ENCODE peak calls at places on chromosome 9, in ten cellular contexts. D is endodermal cell, H is AG04450, L is A549, X is pancreas, Z is coronary artery, E is mesendoderm, B is heart left ventricle, U is cardiac muscle cell, F is OCI-LY7. R is an unnamed sample.

GRCh38 chr9:70747335-70747734 is 332.9 kb upstream of the KLF9 start:
- DNase-seq in D (no peak), H (no peak), L (no peak), X (no peak), Z (no peak), E (no peak), B (no peak), U (peak; percentile 12), F (no peak), R (no peak)

GRCh38 chr9:115957571-115957970 is 196.0 kb upstream of the PAPPA start:
- DNase-seq in D (no peak), H (peak; percentile 34), L (no peak), X (no peak), Z (no peak), E (no peak), B (no peak), U (peak; percentile 32), F (no peak), R (no peak)

GRCh38 chr9:16901589-16901988 is 31.1 kb upstream of the BNC2 start:
- DNase-seq in D (no peak), H (no peak), L (no peak), X (no peak), Z (no peak), E (no peak), B (no peak), U (peak; percentile 34), F (no peak), R (no peak)

GRCh38 chr9:38651400-38652042 is 31.1 kb upstream of the ANKRD18A start:
- DNase-seq in D (no peak), H (no peak), L (no peak), X (no peak), Z (peak; percentile 46), E (no peak), B (peak; percentile 41), U (no peak), F (no peak), R (no peak)

GRCh38 chr9:134925011-134925511 is 7.3 kb upstream of the FCN1 start:
- DNase-seq in D (no peak), H (no peak), L (no peak), X (no peak), Z (peak; percentile 38), E (no peak), B (no peak), U (no peak), F (no peak), R (no peak)

GRCh38 chr9:128503870-128504269 is 649 bp upstream of the GLE1 start:
- DNase-seq in D (no peak), H (no peak), L (no peak), X (no peak), Z (no peak), E (no peak), B (peak; percentile 36), U (peak; percentile 36), F (no peak), R (no peak)

GRCh38 chr9:3875371-3876132 is 349.8 kb upstream of the RFX3 start:
- DNase-seq in D (no peak), H (peak; percentile 61), L (peak; percentile 87), X (no peak), Z (no peak), E (no peak), B (no peak), U (peak; percentile 79), F (no peak), R (no peak)

GRCh38 chr9:89422151-89422918 is 75.6 kb downstream of the SEMA4D start:
- DNase-seq in D (no peak), H (peak; percentile 16), L (no peak), X (no peak), Z (no peak), E (peak; percentile 21), B (no peak), U (peak; percentile 35), F (no peak), R (no peak)

GRCh38 chr9:14278291-14278721 is 35.6 kb downstream of the NFIB start:
- DNase-seq in D (no peak), H (no peak), L (no peak), X (no peak), Z (no peak), E (no peak), B (no peak), U (peak; percentile 45), F (no peak), R (no peak)

GRCh38 chr9:88535226-88535931 is 401 bp downstream of the NXNL2 start:
- DNase-seq in D (no peak), H (no peak), L (peak; percentile 31), X (peak; percentile 65), Z (no peak), E (peak; percentile 55), B (no peak), U (no peak), F (no peak), R (no peak)

GRCh38 chr9:18268381-18268780 is 205.6 kb upstream of the ADAMTSL1 start:
- DNase-seq in D (no peak), H (no peak), L (no peak), X (no peak), Z (no peak), E (peak; percentile 78), B (no peak), U (peak; percentile 79), F (no peak), R (no peak)

GRCh38 chr9:78363221-78363620 is 66.3 kb downstream of the PSAT1 start:
- DNase-seq in D (no peak), H (no peak), L (no peak), X (no peak), Z (no peak), E (no peak), B (peak; percentile 30), U (peak; percentile 30), F (no peak), R (no peak)

GRCh38 chr9:133604214-133604613 is 5.0 kb downstream of the FAM163B start:
- DNase-seq in D (no peak), H (no peak), L (no peak), X (no peak), Z (no peak), E (no peak), B (no peak), U (peak; percentile 29), F (peak; percentile 65), R (peak; percentile 63)

GRCh38 chr9:108049026-108049591 is 559.5 kb upstream of the KLF4 start:
- DNase-seq in D (no peak), H (peak; percentile 84), L (peak; percentile 47), X (no peak), Z (no peak), E (peak; percentile 56), B (no peak), U (peak; percentile 91), F (no peak), R (no peak)

GRCh38 chr9:74742792-74743389 is 144.8 kb downstream of the TRPM6 start:
- DNase-seq in D (peak; percentile 70), H (peak; percentile 15), L (peak; percentile 33), X (no peak), Z (no peak), E (peak; percentile 36), B (no peak), U (peak; percentile 49), F (no peak), R (peak; percentile 64)

GRCh38 chr9:89679581-89679980 is 74.8 kb downstream of the GADD45G start:
- DNase-seq in D (no peak), H (no peak), L (no peak), X (no peak), Z (no peak), E (no peak), B (no peak), U (no peak), F (no peak), R (no peak)

GRCh38 chr9:37972346-37972745 is 68.4 kb upstream of the SLC25A51 start:
- DNase-seq in D (peak; percentile 65), H (no peak), L (no peak), X (peak; percentile 56), Z (no peak), E (peak; percentile 64), B (peak; percentile 16), U (peak; percentile 45), F (no peak), R (no peak)

GRCh38 chr9:126819482-126819881 is 14.6 kb downstream of the ZBTB43 start:
- DNase-seq in D (no peak), H (no peak), L (no peak), X (no peak), Z (no peak), E (no peak), B (no peak), U (no peak), F (no peak), R (no peak)
- H3K27ac ChIP-seq in D (no peak overlapping the region), H (no peak overlapping the region), L (no peak overlapping the region), X (no peak overlapping the region), Z (no peak overlapping the region), E (no peak overlapping the region), B (no peak overlapping the region), U (no peak overlapping the region), F (no peak overlapping the region), R (no peak overlapping the region)

DNA sequence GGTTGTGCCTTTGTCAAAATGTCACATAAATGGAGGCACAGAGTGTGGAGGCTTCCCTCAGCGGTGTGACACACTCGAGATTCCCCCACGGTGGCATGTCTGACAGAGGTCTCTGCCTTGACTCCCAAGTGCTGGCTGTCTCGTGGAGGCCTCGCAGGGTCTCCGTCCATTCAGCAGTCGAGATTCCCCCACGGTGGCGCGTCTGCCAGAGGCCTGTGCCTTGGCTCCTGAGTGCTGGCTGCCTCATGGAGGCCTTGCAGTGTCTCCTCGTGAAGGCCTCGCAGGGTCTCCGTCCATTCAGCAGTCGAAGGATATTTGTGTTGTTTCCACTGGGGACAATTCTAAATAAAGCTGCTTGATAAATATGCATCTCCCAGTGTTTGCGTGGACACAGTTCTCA is 26.0 kb downstream of the PNPLA7 start:
- DNase-seq in D (no peak), H (no peak), L (no peak), X (no peak), Z (no peak), E (no peak), B (no peak), U (no peak), F (no peak), R (no peak)
- H3K4me3 ChIP-seq in D (no peak overlapping the region), H (no peak overlapping the region), L (no peak overlapping the region), X (no peak overlapping the region), Z (no peak overlapping the region), E (no peak overlapping the region), B (no peak overlapping the region), U (no peak overlapping the region), F (no peak overlapping the region), R (no peak overlapping the region)

GRCh38 chr9:91360551-91361293 is 996 bp downstream of the AUH start:
- DNase-seq in D (peak; percentile 62), H (no peak), L (no peak), X (no peak), Z (no peak), E (peak; percentile 84), B (no peak), U (no peak), F (peak; percentile 27), R (no peak)
- H3K27ac ChIP-seq in D (peak overlapping the region; percentile 68), H (no peak overlapping the region), L (peak overlapping the region; percentile 90), X (peak overlapping the region; percentile 97), Z (peak overlapping the region; percentile 89), E (no peak overlapping the region), B (peak overlapping the region; percentile 88), U (peak overlapping the region; percentile 88), F (peak overlapping the region; percentile 22), R (peak overlapping the region; percentile 88)

DNA sequence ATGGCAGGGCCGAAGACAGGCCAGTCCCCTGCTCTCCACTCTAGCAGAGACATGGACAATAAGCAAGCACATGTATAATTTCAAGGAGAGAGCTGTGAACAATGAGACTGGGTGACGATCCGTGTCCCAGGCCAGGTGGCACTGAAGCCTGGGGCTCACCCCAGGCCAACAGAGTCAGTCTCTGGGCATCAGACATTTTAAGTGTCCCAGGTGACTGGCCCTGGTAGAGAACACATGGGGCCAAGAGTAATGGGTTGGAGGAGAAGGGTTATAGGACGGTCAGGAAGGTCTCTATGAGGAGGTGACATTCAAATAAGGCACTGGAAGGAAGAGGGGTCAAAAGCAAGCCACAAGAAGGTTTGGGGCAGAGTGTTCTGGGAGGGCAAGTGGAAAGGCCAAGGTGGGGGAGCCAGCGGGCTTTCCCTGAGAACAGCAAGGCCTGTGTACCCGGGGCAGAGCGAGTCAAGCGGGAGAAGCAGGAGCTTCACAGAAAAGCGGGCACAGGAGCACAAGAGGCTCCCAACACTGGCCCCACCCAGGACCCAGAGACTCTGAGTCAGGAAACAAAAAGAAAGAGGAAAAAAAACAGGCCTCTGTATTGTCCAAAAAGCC is 1.1 kb upstream of the AKNA start:
- DNase-seq in D (no peak), H (no peak), L (no peak), X (no peak), Z (no peak), E (no peak), B (no peak), U (no peak), F (peak; percentile 50), R (no peak)
- H3K4me3 ChIP-seq in D (no peak overlapping the region), H (no peak overlapping the region), L (no peak overlapping the region), X (no peak overlapping the region), Z (no peak overlapping the region), E (no peak overlapping the region), B (no peak overlapping the region), U (no peak overlapping the region), F (peak overlapping the region; percentile 76), R (no peak overlapping the region)